ENCODE peak calls at places on chromosomes 7 and 10, in six cellular contexts. N is A549; U is RCC 7860; V is CD8-positive, alpha-beta memory T cell; M is ureter; E is AG04450. R is an unnamed sample.

GRCh38 chr7:94403546-94403945 is 8.9 kb downstream of the COL1A2 start:
- DNase-seq in N (no peak), U (no peak), V (no peak), M (no peak), E (no peak), R (no peak)

GRCh38 chr10:18185621-18186020 is 45.4 kb downstream of the CACNB2 start:
- DNase-seq in N (no peak), U (no peak), V (no peak), M (no peak), E (no peak), R (no peak)

GRCh38 chr10:7205656-7206055 is 205.2 kb downstream of the SFMBT2 start:
- DNase-seq in N (no peak), U (no peak), V (no peak), M (no peak), E (no peak), R (no peak)

GRCh38 chr7:111045469-111045868 is 45.5 kb upstream of the LRRN3 start:
- DNase-seq in N (no peak), U (no peak), V (no peak), M (no peak), E (no peak), R (no peak)

GRCh38 chr10:124083740-124084397 is 9.5 kb downstream of the CHST15 start:
- DNase-seq in N (no peak), U (no peak), V (no peak), M (no peak), E (no peak), R (no peak)

GRCh38 chr7:48077438-48077837 is 11.6 kb upstream of the UPP1 start:
- DNase-seq in N (no peak), U (no peak), V (no peak), M (no peak), E (no peak), R (no peak)

GRCh38 chr10:126270116-126270515 is 118.2 kb downstream of the ADAM12 start:
- DNase-seq in N (no peak), U (peak; percentile 98), V (no peak), M (no peak), E (no peak), R (no peak)

GRCh38 chr10:101018600-101019439 is 12.1 kb downstream of the PDZD7 start:
- DNase-seq in N (peak; percentile 82), U (peak; percentile 54), V (peak; percentile 53), M (no peak), E (no peak), R (peak; percentile 88)

GRCh38 chr10:91124016-91124415 is 96.4 kb upstream of the PCGF5 start:
- DNase-seq in N (peak; percentile 7), U (no peak), V (no peak), M (no peak), E (no peak), R (no peak)

GRCh38 chr10:126646101-126646500 is 24.4 kb downstream of the C10orf90 start:
- DNase-seq in N (no peak), U (peak; percentile 17), V (no peak), M (no peak), E (no peak), R (no peak)

GRCh38 chr10:11913184-11913641 is 90.1 kb downstream of the PROSER2 start:
- DNase-seq in N (no peak), U (no peak), V (no peak), M (no peak), E (no peak), R (no peak)

GRCh38 chr10:72273410-72274212 is at the start of gene DDIT4:
- DNase-seq in N (peak; percentile 99), U (peak; percentile 96), V (peak; percentile 96), M (peak; percentile 100), E (peak; percentile 99), R (peak; percentile 100)

GRCh38 chr7:114652041-114652440 is 237.4 kb downstream of the FOXP2 start:
- DNase-seq in N (no peak), U (no peak), V (no peak), M (no peak), E (no peak), R (no peak)

GRCh38 chr7:50869108-50869716 is 86.5 kb upstream of the GRB10 start:
- DNase-seq in N (peak; percentile 68), U (peak; percentile 83), V (no peak), M (no peak), E (peak; percentile 21), R (no peak)

GRCh38 chr10:34960983-34961382 is 129.2 kb downstream of the CUL2 start:
- DNase-seq in N (peak; percentile 46), U (no peak), V (no peak), M (no peak), E (no peak), R (no peak)

GRCh38 chr7:131040467-131040932 is 287.2 kb upstream of the MKLN1 start:
- DNase-seq in N (peak; percentile 79), U (peak; percentile 58), V (peak; percentile 61), M (no peak), E (peak; percentile 48), R (peak; percentile 77)

GRCh38 chr7:151745090-151745638 is 131.8 kb downstream of the PRKAG2 start:
- DNase-seq in N (peak; percentile 92), U (peak; percentile 98), V (no peak), M (no peak), E (no peak), R (peak; percentile 86)

GRCh38 chr10:128125416-128125943 is 743 bp downstream of the MKI67 start:
- DNase-seq in N (peak; percentile 18), U (no peak), V (peak; percentile 22), M (no peak), E (no peak), R (peak; percentile 40)

GRCh38 chr7:587769-588168 is 68.1 kb upstream of the PDGFA start:
- DNase-seq in N (no peak), U (no peak), V (no peak), M (no peak), E (peak; percentile 3), R (no peak)

GRCh38 chr7:131145026-131145425 is 182.7 kb upstream of the MKLN1 start:
- DNase-seq in N (peak; percentile 55), U (no peak), V (no peak), M (no peak), E (no peak), R (no peak)

GRCh38 chr10:37379991-37380390 is 254.6 kb downstream of the ANKRD30A start:
- DNase-seq in N (peak; percentile 58), U (peak; percentile 79), V (no peak), M (no peak), E (no peak), R (no peak)

GRCh38 chr10:133212853-133213494 is 17.0 kb upstream of the UTF1 start:
- DNase-seq in N (no peak), U (no peak), V (no peak), M (no peak), E (no peak), R (no peak)

GRCh38 chr7:29879609-29880008 is 73.3 kb downstream of the WIPF3 start:
- DNase-seq in N (no peak), U (no peak), V (no peak), M (no peak), E (no peak), R (no peak)

GRCh38 chr7:108436906-108437305 is 19.3 kb downstream of the NRCAM start:
- DNase-seq in N (no peak), U (no peak), V (no peak), M (no peak), E (no peak), R (no peak)

GRCh38 chr10:36669615-36670325 is 455.6 kb upstream of the ANKRD30A start:
- DNase-seq in N (no peak), U (no peak), V (no peak), M (no peak), E (no peak), R (no peak)

GRCh38 chr10:14820775-14821154 is 17.1 kb downstream of the CDNF start:
- DNase-seq in N (peak; percentile 92), U (no peak), V (no peak), M (no peak), E (no peak), R (no peak)

GRCh38 chr10:71433983-71434744 is 37.4 kb downstream of the CDH23 start:
- DNase-seq in N (no peak), U (no peak), V (no peak), M (peak; percentile 36), E (no peak), R (no peak)

GRCh38 chr7:125355899-125356298 is 426.3 kb upstream of the POT1 start:
- DNase-seq in N (no peak), U (peak; percentile 43), V (no peak), M (no peak), E (no peak), R (no peak)

GRCh38 chr7:25028370-25028971 is 48.5 kb upstream of the OSBPL3 start:
- DNase-seq in N (peak; percentile 70), U (peak; percentile 93), V (peak; percentile 25), M (no peak), E (peak; percentile 63), R (no peak)

GRCh38 chr7:50684011-50684701 is 98.5 kb downstream of the GRB10 start:
- DNase-seq in N (no peak), U (no peak), V (no peak), M (no peak), E (no peak), R (no peak)

GRCh38 chr10:43683451-43684197 is 34.9 kb upstream of the ZNF32 start:
- DNase-seq in N (peak; percentile 18), U (no peak), V (no peak), M (no peak), E (no peak), R (no peak)

GRCh38 chr7:30740417-30741181 is 11.3 kb upstream of the INMT start:
- DNase-seq in N (peak; percentile 56), U (peak; percentile 37), V (peak; percentile 72), M (peak; percentile 88), E (peak; percentile 23), R (peak; percentile 83)

GRCh38 chr7:51824050-51824449 is 507.4 kb upstream of the COBL start:
- DNase-seq in N (no peak), U (no peak), V (no peak), M (no peak), E (no peak), R (no peak)

GRCh38 chr10:32036922-32037321 is 19.3 kb downstream of the KIF5B start:
- DNase-seq in N (no peak), U (no peak), V (no peak), M (no peak), E (no peak), R (no peak)

GRCh38 chr7:157985636-157986035 is 602.0 kb downstream of the PTPRN2 start:
- DNase-seq in N (no peak), U (no peak), V (no peak), M (no peak), E (no peak), R (no peak)

GRCh38 chr7:46034056-46034768 is 113.1 kb upstream of the IGFBP3 start:
- DNase-seq in N (no peak), U (no peak), V (no peak), M (no peak), E (peak; percentile 2), R (no peak)